ENCODE peak calls at places on chromosomes 7 and 10, in nine cellular contexts. One of them, this sample, is unnamed.

GRCh38 chr10:121860810-121861209 is 67.0 kb downstream of the ATE1 start:
- DNase-seq in cardiac muscle cell: no peak
- DNase-seq in suprapubic skin: no peak
- DNase-seq in psoas muscle: no peak
- DNase-seq in OCI-LY7: no peak
- DNase-seq in right atrium auricular region: no peak
- DNase-seq in GM23248: no peak
- DNase-seq in HCT116: no peak
- DNase-seq in pancreas: no peak
- DNase-seq in this sample: no peak

GRCh38 chr10:99730026-99730425 is 1.9 kb downstream of the COX15 start:
- DNase-seq in pancreas: no peak
- DNase-seq in GM23248: peak; percentile 51
- DNase-seq in psoas muscle: no peak
- DNase-seq in HCT116: no peak
- DNase-seq in suprapubic skin: no peak
- DNase-seq in cardiac muscle cell: no peak
- DNase-seq in right atrium auricular region: no peak
- DNase-seq in OCI-LY7: no peak
- DNase-seq in this sample: no peak

GRCh38 chr10:79415736-79416577 is 29.5 kb downstream of the ZCCHC24 start:
- DNase-seq in HCT116: no peak
- DNase-seq in suprapubic skin: no peak
- DNase-seq in right atrium auricular region: no peak
- DNase-seq in GM23248: no peak
- DNase-seq in cardiac muscle cell: no peak
- DNase-seq in OCI-LY7: no peak
- DNase-seq in psoas muscle: peak; percentile 26
- DNase-seq in pancreas: peak; percentile 18
- DNase-seq in this sample: peak; percentile 9

GRCh38 chr10:17673517-17674051 is 29.6 kb downstream of the STAM start:
- DNase-seq in pancreas: no peak
- DNase-seq in OCI-LY7: no peak
- DNase-seq in psoas muscle: no peak
- DNase-seq in right atrium auricular region: no peak
- DNase-seq in suprapubic skin: no peak
- DNase-seq in cardiac muscle cell: peak; percentile 17
- DNase-seq in GM23248: peak; percentile 96
- DNase-seq in HCT116: peak; percentile 73
- DNase-seq in this sample: no peak

GRCh38 chr7:155183655-155184054 is 113.5 kb downstream of the HTR5A start:
- DNase-seq in suprapubic skin: no peak
- DNase-seq in cardiac muscle cell: no peak
- DNase-seq in OCI-LY7: no peak
- DNase-seq in pancreas: no peak
- DNase-seq in psoas muscle: no peak
- DNase-seq in right atrium auricular region: no peak
- DNase-seq in HCT116: no peak
- DNase-seq in GM23248: no peak
- DNase-seq in this sample: no peak

GRCh38 chr10:6108631-6109443 is 20.0 kb downstream of the RBM17 start:
- DNase-seq in cardiac muscle cell: peak; percentile 64
- DNase-seq in OCI-LY7: peak; percentile 68
- DNase-seq in psoas muscle: no peak
- DNase-seq in suprapubic skin: no peak
- DNase-seq in right atrium auricular region: no peak
- DNase-seq in GM23248: peak; percentile 64
- DNase-seq in pancreas: no peak
- DNase-seq in HCT116: peak; percentile 13
- DNase-seq in this sample: no peak

GRCh38 chr7:55912748-55913158 is 25.5 kb downstream of the ZNF713 start:
- DNase-seq in psoas muscle: no peak
- DNase-seq in HCT116: no peak
- DNase-seq in GM23248: no peak
- DNase-seq in right atrium auricular region: no peak
- DNase-seq in pancreas: no peak
- DNase-seq in suprapubic skin: no peak
- DNase-seq in cardiac muscle cell: no peak
- DNase-seq in OCI-LY7: no peak
- DNase-seq in this sample: no peak

GRCh38 chr10:119502618-119503155 is 39.8 kb downstream of the RGS10 start:
- DNase-seq in HCT116: no peak
- DNase-seq in GM23248: no peak
- DNase-seq in cardiac muscle cell: no peak
- DNase-seq in suprapubic skin: no peak
- DNase-seq in OCI-LY7: no peak
- DNase-seq in psoas muscle: no peak
- DNase-seq in right atrium auricular region: no peak
- DNase-seq in pancreas: no peak
- DNase-seq in this sample: no peak

GRCh38 chr7:122850528-122850927 is 35.7 kb downstream of the CADPS2 start:
- DNase-seq in psoas muscle: no peak
- DNase-seq in right atrium auricular region: no peak
- DNase-seq in GM23248: no peak
- DNase-seq in OCI-LY7: no peak
- DNase-seq in cardiac muscle cell: no peak
- DNase-seq in pancreas: no peak
- DNase-seq in suprapubic skin: no peak
- DNase-seq in HCT116: no peak
- DNase-seq in this sample: no peak

GRCh38 chr7:105521027-105521730 is 892 bp downstream of the PUS7 start:
- DNase-seq in cardiac muscle cell: peak; percentile 76
- DNase-seq in pancreas: peak; percentile 78
- DNase-seq in suprapubic skin: peak; percentile 78
- DNase-seq in OCI-LY7: peak; percentile 51
- DNase-seq in right atrium auricular region: peak; percentile 65
- DNase-seq in GM23248: peak; percentile 87
- DNase-seq in psoas muscle: peak; percentile 77
- DNase-seq in HCT116: no peak
- DNase-seq in this sample: peak; percentile 45

GRCh38 chr7:1042161-1042833 is 2.0 kb upstream of the GPR146 start:
- DNase-seq in GM23248: no peak
- DNase-seq in psoas muscle: peak; percentile 38
- DNase-seq in pancreas: no peak
- DNase-seq in right atrium auricular region: no peak
- DNase-seq in cardiac muscle cell: no peak
- DNase-seq in suprapubic skin: no peak
- DNase-seq in OCI-LY7: no peak
- DNase-seq in HCT116: no peak
- DNase-seq in this sample: no peak

GRCh38 chr7:47361746-47362215 is 220.1 kb downstream of the TNS3 start:
- DNase-seq in suprapubic skin: no peak
- DNase-seq in OCI-LY7: no peak
- DNase-seq in HCT116: peak; percentile 59
- DNase-seq in psoas muscle: no peak
- DNase-seq in right atrium auricular region: no peak
- DNase-seq in pancreas: no peak
- DNase-seq in cardiac muscle cell: no peak
- DNase-seq in GM23248: peak; percentile 81
- DNase-seq in this sample: peak; percentile 10

GRCh38 chr10:13681963-13682362 is 95.2 kb downstream of the PRPF18 start:
- DNase-seq in GM23248: no peak
- DNase-seq in pancreas: no peak
- DNase-seq in cardiac muscle cell: no peak
- DNase-seq in psoas muscle: no peak
- DNase-seq in right atrium auricular region: no peak
- DNase-seq in suprapubic skin: no peak
- DNase-seq in HCT116: no peak
- DNase-seq in OCI-LY7: no peak
- DNase-seq in this sample: no peak

GRCh38 chr10:13683017-13683416 is 96.3 kb downstream of the PRPF18 start:
- DNase-seq in OCI-LY7: no peak
- DNase-seq in right atrium auricular region: no peak
- DNase-seq in cardiac muscle cell: no peak
- DNase-seq in HCT116: no peak
- DNase-seq in suprapubic skin: no peak
- DNase-seq in GM23248: no peak
- DNase-seq in pancreas: no peak
- DNase-seq in psoas muscle: no peak
- DNase-seq in this sample: no peak

GRCh38 chr10:13684252-13684791 is 97.6 kb downstream of the PRPF18 start:
- DNase-seq in GM23248: peak; percentile 73
- DNase-seq in suprapubic skin: no peak
- DNase-seq in right atrium auricular region: peak; percentile 82
- DNase-seq in cardiac muscle cell: no peak
- DNase-seq in HCT116: no peak
- DNase-seq in psoas muscle: peak; percentile 81
- DNase-seq in pancreas: no peak
- DNase-seq in OCI-LY7: no peak
- DNase-seq in this sample: peak; percentile 44

GRCh38 chr10:13681095-13681494 is 94.3 kb downstream of the PRPF18 start:
- DNase-seq in GM23248: no peak
- DNase-seq in psoas muscle: no peak
- DNase-seq in cardiac muscle cell: no peak
- DNase-seq in OCI-LY7: no peak
- DNase-seq in suprapubic skin: no peak
- DNase-seq in HCT116: no peak
- DNase-seq in right atrium auricular region: no peak
- DNase-seq in pancreas: no peak
- DNase-seq in this sample: no peak

DNA sequence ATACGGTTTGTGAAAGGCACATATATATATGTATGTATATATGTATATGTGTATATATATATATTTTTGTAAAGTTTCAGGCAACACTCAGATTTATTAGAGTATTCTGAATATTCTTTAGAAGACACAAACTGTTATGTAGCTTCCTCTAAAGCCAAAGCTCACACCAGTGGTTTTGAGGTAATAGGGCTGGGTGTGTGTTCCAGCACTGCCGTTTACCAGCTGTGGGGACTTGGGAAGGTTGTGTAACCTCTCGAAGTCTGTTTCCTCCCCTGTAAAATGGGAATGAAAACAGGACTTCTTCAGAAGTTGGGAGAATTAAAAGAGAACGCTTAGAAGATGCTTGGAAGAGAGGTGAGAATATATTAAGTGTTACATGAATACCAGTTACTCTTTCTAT is 94.8 kb downstream of the PRPF18 start:
- DNase-seq in pancreas: no peak
- DNase-seq in HCT116: no peak
- DNase-seq in right atrium auricular region: no peak
- DNase-seq in OCI-LY7: no peak
- DNase-seq in cardiac muscle cell: no peak
- DNase-seq in suprapubic skin: no peak
- DNase-seq in psoas muscle: no peak
- DNase-seq in GM23248: no peak
- DNase-seq in this sample: no peak
- H3K4me1 ChIP-seq in pancreas: no peaks in the 10 kb centered on the region
- H3K4me1 ChIP-seq in HCT116: no peaks in the 10 kb centered on the region
- H3K4me1 ChIP-seq in right atrium auricular region: peaks cover 36% of the 10 kb centered on the region
- H3K4me1 ChIP-seq in OCI-LY7: no peaks in the 10 kb centered on the region
- H3K4me1 ChIP-seq in cardiac muscle cell: no peaks in the 10 kb centered on the region
- H3K4me1 ChIP-seq in suprapubic skin: peaks cover 27% of the 10 kb centered on the region
- H3K4me1 ChIP-seq in psoas muscle: peaks cover 33% of the 10 kb centered on the region
- H3K4me1 ChIP-seq in GM23248: peaks cover 10% of the 10 kb centered on the region
- H3K4me1 ChIP-seq in this sample: no peaks in the 10 kb centered on the region

GRCh38 chr7:22481726-22482125 is 18.3 kb downstream of the STEAP1B start:
- DNase-seq in HCT116: no peak
- DNase-seq in right atrium auricular region: no peak
- DNase-seq in pancreas: no peak
- DNase-seq in GM23248: peak; percentile 64
- DNase-seq in suprapubic skin: no peak
- DNase-seq in cardiac muscle cell: no peak
- DNase-seq in psoas muscle: no peak
- DNase-seq in OCI-LY7: peak; percentile 88
- DNase-seq in this sample: no peak

GRCh38 chr7:22486597-22486996 is 13.4 kb downstream of the STEAP1B start:
- DNase-seq in suprapubic skin: no peak
- DNase-seq in cardiac muscle cell: no peak
- DNase-seq in OCI-LY7: no peak
- DNase-seq in psoas muscle: no peak
- DNase-seq in pancreas: no peak
- DNase-seq in GM23248: no peak
- DNase-seq in right atrium auricular region: no peak
- DNase-seq in HCT116: no peak
- DNase-seq in this sample: no peak

GRCh38 chr7:22480523-22481075 is 19.4 kb downstream of the STEAP1B start:
- DNase-seq in GM23248: no peak
- DNase-seq in suprapubic skin: no peak
- DNase-seq in OCI-LY7: no peak
- DNase-seq in HCT116: no peak
- DNase-seq in psoas muscle: no peak
- DNase-seq in cardiac muscle cell: peak; percentile 22
- DNase-seq in pancreas: no peak
- DNase-seq in right atrium auricular region: no peak
- DNase-seq in this sample: no peak

GRCh38 chr7:22485189-22485588 is 14.8 kb downstream of the STEAP1B start:
- DNase-seq in psoas muscle: no peak
- DNase-seq in HCT116: no peak
- DNase-seq in pancreas: no peak
- DNase-seq in suprapubic skin: no peak
- DNase-seq in GM23248: peak; percentile 40
- DNase-seq in cardiac muscle cell: no peak
- DNase-seq in OCI-LY7: no peak
- DNase-seq in right atrium auricular region: no peak
- DNase-seq in this sample: no peak

GRCh38 chr7:22482476-22482875 is 17.5 kb downstream of the STEAP1B start:
- DNase-seq in OCI-LY7: no peak
- DNase-seq in suprapubic skin: no peak
- DNase-seq in pancreas: no peak
- DNase-seq in HCT116: no peak
- DNase-seq in psoas muscle: no peak
- DNase-seq in right atrium auricular region: no peak
- DNase-seq in cardiac muscle cell: no peak
- DNase-seq in GM23248: peak; percentile 20
- DNase-seq in this sample: no peak
- H3K27ac ChIP-seq in OCI-LY7: peak overlapping the region; percentile 62
- H3K27ac ChIP-seq in suprapubic skin: no peak overlapping the region
- H3K27ac ChIP-seq in pancreas: no peak overlapping the region
- H3K27ac ChIP-seq in HCT116: no peak overlapping the region
- H3K27ac ChIP-seq in psoas muscle: no peak overlapping the region
- H3K27ac ChIP-seq in right atrium auricular region: no peak overlapping the region
- H3K27ac ChIP-seq in cardiac muscle cell: no peak overlapping the region
- H3K27ac ChIP-seq in GM23248: peak overlapping the region; percentile 46
- H3K27ac ChIP-seq in this sample: no peak overlapping the region

GRCh38 chr7:30351724-30352123 is 67.3 kb downstream of the ZNRF2 start:
- DNase-seq in cardiac muscle cell: no peak
- DNase-seq in HCT116: no peak
- DNase-seq in GM23248: no peak
- DNase-seq in right atrium auricular region: no peak
- DNase-seq in pancreas: no peak
- DNase-seq in suprapubic skin: no peak
- DNase-seq in OCI-LY7: no peak
- DNase-seq in psoas muscle: no peak
- DNase-seq in this sample: no peak
- H3K4me1 ChIP-seq in cardiac muscle cell: peaks cover 29% of the 10 kb centered on the region
- H3K4me1 ChIP-seq in HCT116: peaks cover 20% of the 10 kb centered on the region
- H3K4me1 ChIP-seq in GM23248: peaks cover 19% of the 10 kb centered on the region
- H3K4me1 ChIP-seq in right atrium auricular region: peaks cover 7% of the 10 kb centered on the region
- H3K4me1 ChIP-seq in pancreas: peaks cover 32% of the 10 kb centered on the region
- H3K4me1 ChIP-seq in suprapubic skin: peaks cover 61% of the 10 kb centered on the region
- H3K4me1 ChIP-seq in OCI-LY7: peaks cover 38% of the 10 kb centered on the region
- H3K4me1 ChIP-seq in psoas muscle: peaks cover 31% of the 10 kb centered on the region
- H3K4me1 ChIP-seq in this sample: peaks cover 17% of the 10 kb centered on the region

DNA sequence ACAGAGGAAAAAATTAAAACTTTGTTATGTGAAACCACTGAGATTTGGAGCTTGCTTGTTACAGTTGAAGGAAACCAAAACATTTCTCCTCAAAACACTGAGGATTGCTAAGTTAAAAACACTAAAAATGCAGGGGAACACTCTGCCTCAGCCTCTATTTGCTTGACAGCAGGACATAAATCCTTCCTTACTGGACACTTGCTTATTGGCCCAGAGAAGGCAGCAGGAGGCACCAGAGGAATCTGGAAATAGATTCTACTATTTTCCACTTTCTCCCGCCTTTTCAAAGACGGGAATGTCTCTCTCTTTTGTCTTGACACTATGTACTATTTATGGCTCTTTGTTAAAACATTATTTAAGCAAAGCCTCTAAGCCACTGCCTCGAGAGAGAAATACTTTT is 67.9 kb downstream of the MTURN start:
- DNase-seq in HCT116: no peak
- DNase-seq in OCI-LY7: no peak
- DNase-seq in suprapubic skin: no peak
- DNase-seq in right atrium auricular region: no peak
- DNase-seq in pancreas: no peak
- DNase-seq in cardiac muscle cell: no peak
- DNase-seq in GM23248: no peak
- DNase-seq in psoas muscle: no peak
- DNase-seq in this sample: no peak
- H3K27ac ChIP-seq in HCT116: no peak overlapping the region
- H3K27ac ChIP-seq in OCI-LY7: no peak overlapping the region
- H3K27ac ChIP-seq in suprapubic skin: no peak overlapping the region
- H3K27ac ChIP-seq in right atrium auricular region: no peak overlapping the region
- H3K27ac ChIP-seq in pancreas: no peak overlapping the region
- H3K27ac ChIP-seq in cardiac muscle cell: no peak overlapping the region
- H3K27ac ChIP-seq in GM23248: no peak overlapping the region
- H3K27ac ChIP-seq in psoas muscle: no peak overlapping the region
- H3K27ac ChIP-seq in this sample: no peak overlapping the region